ENCODE peak calls at places on chromosome X, in five cellular contexts. One of them, this sample, is unnamed.

GRCh38 chrX:19272452-19272851 is 71.3 kb upstream of the PDHA1 start:
- DNase-seq in foreskin fibroblast: peak; percentile 3
- DNase-seq in uterus: no peak
- DNase-seq in hepatocyte: no peak
- DNase-seq in OCI-LY7: no peak
- DNase-seq in this sample: no peak

GRCh38 chrX:57977992-57978391 is 67.7 kb upstream of the ZXDA start:
- DNase-seq in foreskin fibroblast: no peak
- DNase-seq in uterus: no peak
- DNase-seq in hepatocyte: no peak
- DNase-seq in OCI-LY7: peak; percentile 1
- DNase-seq in this sample: no peak

GRCh38 chrX:6460893-6461490 is 73.9 kb downstream of the VCX3A start:
- DNase-seq in foreskin fibroblast: no peak
- DNase-seq in uterus: no peak
- DNase-seq in hepatocyte: no peak
- DNase-seq in OCI-LY7: no peak
- DNase-seq in this sample: no peak

GRCh38 chrX:115898382-115899001 is 272.1 kb upstream of the AGTR2 start:
- DNase-seq in foreskin fibroblast: no peak
- DNase-seq in uterus: peak; percentile 81
- DNase-seq in hepatocyte: no peak
- DNase-seq in OCI-LY7: peak; percentile 29
- DNase-seq in this sample: no peak

GRCh38 chrX:150477364-150477763 is 91.1 kb upstream of the MTM1 start:
- DNase-seq in foreskin fibroblast: no peak
- DNase-seq in uterus: no peak
- DNase-seq in hepatocyte: no peak
- DNase-seq in OCI-LY7: no peak
- DNase-seq in this sample: no peak

GRCh38 chrX:72713130-72713529 is 976 bp downstream of the PHKA1 start:
- DNase-seq in foreskin fibroblast: peak; percentile 5
- DNase-seq in uterus: no peak
- DNase-seq in hepatocyte: no peak
- DNase-seq in OCI-LY7: no peak
- DNase-seq in this sample: no peak

GRCh38 chrX:149570668-149571067 is 16.6 kb downstream of the MAGEA9B start:
- DNase-seq in foreskin fibroblast: peak; percentile 77
- DNase-seq in uterus: no peak
- DNase-seq in hepatocyte: peak; percentile 44
- DNase-seq in OCI-LY7: no peak
- DNase-seq in this sample: no peak

GRCh38 chrX:332496-332860 is 13.9 kb upstream of the GTPBP6 start:
- DNase-seq in foreskin fibroblast: no peak
- DNase-seq in uterus: no peak
- DNase-seq in hepatocyte: no peak
- DNase-seq in OCI-LY7: no peak
- DNase-seq in this sample: no peak

GRCh38 chrX:102599950-102600579 is 750 bp downstream of the ARMCX5 start:
- DNase-seq in foreskin fibroblast: peak; percentile 56
- DNase-seq in uterus: no peak
- DNase-seq in hepatocyte: peak; percentile 12
- DNase-seq in OCI-LY7: no peak
- DNase-seq in this sample: peak; percentile 8

GRCh38 chrX:7264399-7264798 is 116.4 kb upstream of the PUDP start:
- DNase-seq in foreskin fibroblast: no peak
- DNase-seq in uterus: no peak
- DNase-seq in hepatocyte: no peak
- DNase-seq in OCI-LY7: no peak
- DNase-seq in this sample: no peak

GRCh38 chrX:88603237-88603636 is 143.8 kb upstream of the CPXCR1 start:
- DNase-seq in foreskin fibroblast: no peak
- DNase-seq in uterus: no peak
- DNase-seq in hepatocyte: no peak
- DNase-seq in OCI-LY7: no peak
- DNase-seq in this sample: no peak

GRCh38 chrX:115387327-115387726 is 97.8 kb downstream of the LUZP4 start:
- DNase-seq in foreskin fibroblast: no peak
- DNase-seq in uterus: no peak
- DNase-seq in hepatocyte: no peak
- DNase-seq in OCI-LY7: no peak
- DNase-seq in this sample: no peak

GRCh38 chrX:134423606-134424005 is 36.4 kb upstream of the HPRT1 start:
- DNase-seq in foreskin fibroblast: peak; percentile 49
- DNase-seq in uterus: no peak
- DNase-seq in hepatocyte: no peak
- DNase-seq in OCI-LY7: peak; percentile 21
- DNase-seq in this sample: peak; percentile 4

GRCh38 chrX:1387141-1387776 is 4.7 kb downstream of the SLC25A6 start:
- DNase-seq in foreskin fibroblast: no peak
- DNase-seq in uterus: no peak
- DNase-seq in hepatocyte: no peak
- DNase-seq in OCI-LY7: no peak
- DNase-seq in this sample: no peak

GRCh38 chrX:69285881-69286545 is 120.8 kb upstream of the PJA1 start:
- DNase-seq in foreskin fibroblast: peak; percentile 60
- DNase-seq in uterus: peak; percentile 86
- DNase-seq in hepatocyte: peak; percentile 74
- DNase-seq in OCI-LY7: peak; percentile 49
- DNase-seq in this sample: no peak

GRCh38 chrX:17294561-17294960 is 80.4 kb upstream of the NHS start:
- DNase-seq in foreskin fibroblast: no peak
- DNase-seq in uterus: no peak
- DNase-seq in hepatocyte: no peak
- DNase-seq in OCI-LY7: no peak
- DNase-seq in this sample: no peak

GRCh38 chrX:63250253-63250868 is 100.8 kb downstream of the SPIN4 start:
- DNase-seq in foreskin fibroblast: peak; percentile 77
- DNase-seq in uterus: peak; percentile 34
- DNase-seq in hepatocyte: peak; percentile 77
- DNase-seq in OCI-LY7: peak; percentile 64
- DNase-seq in this sample: peak; percentile 34

GRCh38 chrX:4878642-4879041 is 1165.2 kb upstream of the PRKX start:
- DNase-seq in foreskin fibroblast: no peak
- DNase-seq in uterus: no peak
- DNase-seq in hepatocyte: no peak
- DNase-seq in OCI-LY7: no peak
- DNase-seq in this sample: no peak

GRCh38 chrX:71298119-71298518 is 3.4 kb upstream of the ITGB1BP2 start:
- DNase-seq in foreskin fibroblast: no peak
- DNase-seq in uterus: no peak
- DNase-seq in hepatocyte: no peak
- DNase-seq in OCI-LY7: no peak
- DNase-seq in this sample: no peak

DNA sequence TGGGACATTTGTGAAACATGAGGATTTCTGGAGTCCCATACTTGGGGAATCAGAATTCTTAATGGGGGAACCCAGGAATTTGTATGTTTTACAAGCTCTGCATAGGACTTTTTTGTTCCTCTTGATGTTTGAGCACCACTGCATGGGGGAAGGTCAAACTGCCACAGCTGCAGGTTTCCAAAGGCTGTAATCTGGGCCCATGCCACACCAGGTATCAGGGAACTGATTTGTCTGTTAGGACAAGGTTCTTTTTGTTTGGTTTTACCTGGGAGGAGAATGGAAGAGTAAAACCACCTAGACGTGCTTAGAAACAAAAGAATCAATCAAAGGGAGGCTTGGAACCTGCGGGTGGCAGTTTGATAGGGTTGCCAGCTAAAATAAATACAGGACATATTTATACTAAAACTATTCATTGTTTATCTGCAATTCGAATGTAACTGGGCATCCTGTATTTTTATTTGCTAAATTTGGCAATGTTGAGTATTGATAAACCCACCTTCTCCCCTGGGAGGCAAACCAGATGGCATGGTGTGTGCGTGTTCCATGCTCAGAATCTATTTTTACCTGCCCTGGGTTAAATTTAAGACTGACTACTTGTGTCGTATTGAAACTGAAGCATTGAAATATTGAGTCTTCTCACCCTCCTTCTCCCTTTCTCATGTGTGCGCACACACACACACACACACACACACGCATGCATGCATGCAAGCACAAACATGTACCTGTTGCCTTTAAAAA is 63.7 kb downstream of the TMEM164 start:
- DNase-seq in foreskin fibroblast: no peak
- DNase-seq in uterus: no peak
- DNase-seq in hepatocyte: no peak
- DNase-seq in OCI-LY7: no peak
- DNase-seq in this sample: no peak
- TF ChIP-seq CTCF in foreskin fibroblast: no peak
- TF ChIP-seq CTCF in uterus: no peak
- TF ChIP-seq CTCF in hepatocyte: no peak
- TF ChIP-seq CTCF in OCI-LY7: no peak
- TF ChIP-seq CTCF in this sample: no peak

GRCh38 chrX:55524487-55524886 is 34.8 kb upstream of the USP51 start:
- DNase-seq in foreskin fibroblast: peak; percentile 0
- DNase-seq in uterus: no peak
- DNase-seq in hepatocyte: no peak
- DNase-seq in OCI-LY7: no peak
- DNase-seq in this sample: no peak
- TF ChIP-seq CTCF in foreskin fibroblast: no peak
- TF ChIP-seq CTCF in uterus: no peak
- TF ChIP-seq CTCF in hepatocyte: peak; percentile 25
- TF ChIP-seq CTCF in OCI-LY7: no peak
- TF ChIP-seq CTCF in this sample: no peak

GRCh38 chrX:130805906-130806305 is 97.1 kb downstream of the ENOX2 start:
- DNase-seq in foreskin fibroblast: peak; percentile 3
- DNase-seq in uterus: no peak
- DNase-seq in hepatocyte: no peak
- DNase-seq in OCI-LY7: no peak
- DNase-seq in this sample: no peak

GRCh38 chrX:130803537-130803936 is 99.5 kb downstream of the ENOX2 start:
- DNase-seq in foreskin fibroblast: no peak
- DNase-seq in uterus: no peak
- DNase-seq in hepatocyte: no peak
- DNase-seq in OCI-LY7: no peak
- DNase-seq in this sample: no peak

GRCh38 chrX:130799393-130799792 is 103.6 kb downstream of the ENOX2 start:
- DNase-seq in foreskin fibroblast: peak; percentile 52
- DNase-seq in uterus: no peak
- DNase-seq in hepatocyte: no peak
- DNase-seq in OCI-LY7: no peak
- DNase-seq in this sample: no peak

DNA sequence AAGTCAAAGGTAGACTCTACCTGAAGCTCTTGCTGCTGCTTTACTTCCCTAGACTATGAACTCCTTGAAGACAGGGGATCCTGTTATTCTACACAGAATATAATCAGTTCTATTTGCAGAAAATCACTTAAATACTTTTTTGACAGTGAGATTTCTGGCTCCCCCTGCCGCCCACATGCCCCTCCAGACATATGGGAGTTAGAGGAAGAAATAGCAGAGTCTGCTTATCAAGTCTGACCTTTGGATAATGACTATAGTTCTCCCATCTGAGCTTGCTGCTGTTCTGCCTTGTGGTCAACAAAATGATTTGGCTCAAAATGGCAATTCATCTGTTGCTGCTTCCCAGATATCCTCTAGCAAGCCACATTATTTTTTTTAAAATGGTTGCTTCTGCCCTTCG is 101.1 kb downstream of the ENOX2 start:
- DNase-seq in foreskin fibroblast: peak; percentile 8
- DNase-seq in uterus: no peak
- DNase-seq in hepatocyte: peak; percentile 4
- DNase-seq in OCI-LY7: no peak
- DNase-seq in this sample: no peak
- TF ChIP-seq CTCF in foreskin fibroblast: no peak
- TF ChIP-seq CTCF in uterus: no peak
- TF ChIP-seq CTCF in hepatocyte: peak; percentile 5
- TF ChIP-seq CTCF in OCI-LY7: no peak
- TF ChIP-seq CTCF in this sample: no peak

GRCh38 chrX:65811558-65812228 is 144.2 kb downstream of the MSN start:
- DNase-seq in foreskin fibroblast: no peak
- DNase-seq in uterus: no peak
- DNase-seq in hepatocyte: no peak
- DNase-seq in OCI-LY7: no peak
- DNase-seq in this sample: no peak
- TF ChIP-seq CTCF in foreskin fibroblast: no peak
- TF ChIP-seq CTCF in uterus: no peak
- TF ChIP-seq CTCF in hepatocyte: no peak
- TF ChIP-seq CTCF in OCI-LY7: no peak
- TF ChIP-seq CTCF in this sample: no peak

DNA sequence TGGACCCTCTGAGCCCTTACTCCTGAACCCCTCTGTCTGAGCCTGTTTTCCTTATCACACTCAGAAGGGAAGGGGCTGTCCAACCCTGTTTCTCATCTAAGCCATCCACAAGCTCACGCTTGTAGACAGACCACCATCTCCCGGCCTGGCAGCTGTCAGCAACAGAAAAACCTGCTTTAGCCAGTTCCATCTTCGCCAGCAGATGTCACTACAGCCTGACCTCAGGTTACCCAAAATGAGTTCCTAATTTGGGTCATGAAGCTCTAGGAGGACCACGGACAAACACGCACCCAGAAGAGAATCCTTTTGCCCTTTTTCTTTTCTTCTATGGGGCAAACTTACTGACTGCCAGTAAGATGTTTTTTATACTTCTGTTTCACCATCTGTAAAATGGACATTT is 445.4 kb downstream of the BCOR start:
- DNase-seq in foreskin fibroblast: peak; percentile 49
- DNase-seq in uterus: no peak
- DNase-seq in hepatocyte: no peak
- DNase-seq in OCI-LY7: peak; percentile 56
- DNase-seq in this sample: no peak
- TF ChIP-seq CTCF in foreskin fibroblast: peak; percentile 39
- TF ChIP-seq CTCF in uterus: peak; percentile 7
- TF ChIP-seq CTCF in hepatocyte: peak; percentile 44
- TF ChIP-seq CTCF in OCI-LY7: peak; percentile 69
- TF ChIP-seq CTCF in this sample: peak; percentile 28

DNA sequence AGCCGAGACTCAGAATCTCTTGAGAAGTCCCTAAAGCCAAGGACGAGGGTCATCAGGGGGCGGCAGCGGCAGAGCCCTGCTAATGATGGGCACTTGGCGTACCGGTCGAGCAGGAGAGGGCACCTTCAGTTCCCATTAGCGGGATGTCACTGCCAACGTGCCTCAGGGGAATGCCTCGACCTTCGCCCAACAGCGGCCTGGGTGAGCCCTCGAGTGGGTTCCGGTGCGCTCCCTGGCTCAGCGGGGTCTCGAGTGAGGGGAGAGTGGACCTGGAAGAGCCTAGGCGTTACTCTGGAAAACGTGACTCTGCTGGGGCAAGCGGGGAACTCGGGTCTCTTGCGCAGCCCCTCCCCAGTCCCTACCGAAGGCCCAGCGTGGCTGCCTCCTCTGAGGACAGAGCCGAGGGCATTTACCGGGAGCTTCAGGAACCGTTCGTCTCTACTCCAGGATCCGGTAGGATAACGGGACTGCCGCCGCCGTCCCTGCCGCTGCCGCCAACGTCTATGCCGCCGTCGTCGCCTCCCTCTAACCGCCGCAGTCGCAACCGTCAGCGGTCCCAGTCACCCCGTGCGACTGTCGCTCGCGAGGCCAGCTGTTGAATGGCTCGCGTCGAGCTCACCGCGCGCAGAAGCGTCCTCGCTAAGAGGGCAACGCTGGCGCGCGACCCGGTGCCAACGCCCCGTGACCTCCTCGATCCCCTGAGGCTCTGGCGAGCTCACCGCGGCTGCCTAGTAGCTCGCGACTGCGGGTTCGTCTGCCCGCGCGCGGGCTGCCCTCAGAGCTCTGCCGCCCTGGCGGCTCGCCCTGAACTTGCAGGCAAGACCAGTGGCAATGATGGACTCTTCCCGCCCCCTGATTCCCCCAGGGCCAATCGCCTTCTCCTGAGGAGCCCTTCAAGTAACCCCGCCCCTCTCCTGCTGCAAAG is 37.1 kb downstream of the PGRMC1 start:
- DNase-seq in foreskin fibroblast: peak; percentile 60
- DNase-seq in uterus: no peak
- DNase-seq in hepatocyte: peak; percentile 23
- DNase-seq in OCI-LY7: no peak
- DNase-seq in this sample: peak; percentile 16
- TF ChIP-seq CTCF in foreskin fibroblast: peak; percentile 12
- TF ChIP-seq CTCF in uterus: no peak
- TF ChIP-seq CTCF in hepatocyte: no peak
- TF ChIP-seq CTCF in OCI-LY7: no peak
- TF ChIP-seq CTCF in this sample: peak; percentile 42

This sample was measured in retinal pigment epithelial cell.